ENCODE peak calls at places on chromosomes 1 and 21, in nine cellular contexts. Z, W, X, D, A, G, O, R and P are unnamed samples.

GRCh38 chr1:77533660-77534295 is 148.7 kb downstream of the ZZZ3 start:
- DNase-seq in Z (peak; percentile 62), W (peak; percentile 88), X (peak; percentile 62), D (peak; percentile 57), A (peak; percentile 55), G (no peak), O (peak; percentile 39), R (no peak), P (peak; percentile 54)

GRCh38 chr1:1290238-1290731 is 10.0 kb downstream of the SCNN1D start:
- DNase-seq in Z (peak; percentile 44), W (no peak), X (no peak), D (peak; percentile 53), A (peak; percentile 84), G (no peak), O (peak; percentile 68), R (no peak), P (no peak)

GRCh38 chr1:41013812-41014211 is 7.7 kb downstream of the SLFNL1 start:
- DNase-seq in Z (no peak), W (peak; percentile 74), X (peak; percentile 32), D (no peak), A (no peak), G (no peak), O (no peak), R (no peak), P (no peak)

GRCh38 chr1:13699936-13700520 is at the start of gene PRDM2:
- DNase-seq in Z (peak; percentile 70), W (peak; percentile 40), X (peak; percentile 44), D (peak; percentile 65), A (peak; percentile 78), G (peak; percentile 27), O (peak; percentile 26), R (peak; percentile 77), P (no peak)

GRCh38 chr1:227787513-227788278 is 27.8 kb upstream of the PRSS38 start:
- DNase-seq in Z (peak; percentile 92), W (peak; percentile 81), X (peak; percentile 91), D (peak; percentile 96), A (peak; percentile 97), G (peak; percentile 79), O (peak; percentile 96), R (peak; percentile 98), P (peak; percentile 87)

GRCh38 chr1:212774584-212774983 is 17.0 kb downstream of the NSL1 start:
- DNase-seq in Z (no peak), W (peak; percentile 69), X (no peak), D (no peak), A (no peak), G (no peak), O (no peak), R (no peak), P (no peak)

GRCh38 chr1:154465621-154466020 is 36.4 kb upstream of the TDRD10 start:
- DNase-seq in Z (no peak), W (no peak), X (no peak), D (no peak), A (no peak), G (no peak), O (no peak), R (no peak), P (no peak)

GRCh38 chr21:42471716-42472330 is 24.2 kb downstream of the RSPH1 start:
- DNase-seq in Z (peak; percentile 62), W (no peak), X (no peak), D (no peak), A (no peak), G (no peak), O (no peak), R (no peak), P (no peak)

GRCh38 chr1:18091660-18092446 is 15.7 kb upstream of the IGSF21 start:
- DNase-seq in Z (no peak), W (peak; percentile 36), X (no peak), D (no peak), A (no peak), G (peak; percentile 20), O (no peak), R (no peak), P (no peak)

GRCh38 chr1:9262096-9262495 is 27.5 kb downstream of the H6PD start:
- DNase-seq in Z (no peak), W (no peak), X (no peak), D (no peak), A (no peak), G (no peak), O (no peak), R (no peak), P (no peak)

GRCh38 chr1:186212574-186213224 is 162.4 kb downstream of the TPR start:
- DNase-seq in Z (peak; percentile 81), W (peak; percentile 97), X (peak; percentile 57), D (no peak), A (no peak), G (no peak), O (peak; percentile 28), R (no peak), P (peak; percentile 79)

GRCh38 chr1:32618673-32619221 is 31.6 kb downstream of the ZBTB8OS start:
- DNase-seq in Z (no peak), W (peak; percentile 23), X (no peak), D (no peak), A (no peak), G (no peak), O (no peak), R (no peak), P (no peak)

GRCh38 chr1:52571783-52572182 is 18.9 kb upstream of the TUT4 start:
- DNase-seq in Z (peak; percentile 29), W (peak; percentile 54), X (no peak), D (no peak), A (no peak), G (no peak), O (no peak), R (no peak), P (no peak)

GRCh38 chr21:45102391-45102932 is 28.1 kb downstream of the ADARB1 start:
- DNase-seq in Z (peak; percentile 36), W (peak; percentile 67), X (no peak), D (no peak), A (no peak), G (no peak), O (no peak), R (no peak), P (peak; percentile 28)

GRCh38 chr21:34845521-34846213 is 176.9 kb downstream of the CLIC6 start:
- DNase-seq in Z (peak; percentile 16), W (peak; percentile 88), X (no peak), D (no peak), A (no peak), G (no peak), O (no peak), R (no peak), P (no peak)

GRCh38 chr1:179021873-179022272 is 3.8 kb upstream of the FAM20B start:
- DNase-seq in Z (no peak), W (no peak), X (no peak), D (no peak), A (no peak), G (no peak), O (no peak), R (no peak), P (no peak)

DNA sequence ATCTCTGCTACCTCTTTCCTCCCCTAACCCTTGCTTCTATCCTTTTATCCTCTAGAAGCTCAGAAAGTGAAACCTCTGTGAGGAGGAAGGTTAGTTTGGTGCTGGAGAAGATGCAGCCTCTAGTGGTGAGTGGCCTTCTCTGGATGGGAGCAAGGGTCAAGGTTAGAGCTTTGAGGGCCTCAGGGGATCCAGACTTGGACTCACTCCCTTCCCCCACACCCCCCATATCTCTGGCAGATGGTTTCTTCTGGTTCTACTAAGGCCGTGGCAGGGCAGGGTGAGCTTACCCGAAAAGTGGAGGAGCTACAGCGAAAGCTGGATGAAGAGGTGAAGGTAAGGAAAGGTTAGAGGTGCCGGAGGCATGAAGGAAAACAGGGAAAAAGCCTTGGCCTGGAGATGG is 9.2 kb downstream of the CGN start:
- DNase-seq in Z (no peak), W (no peak), X (no peak), D (no peak), A (no peak), G (no peak), O (no peak), R (no peak), P (no peak)
- TF ChIP-seq CTCF in Z (no peak), W (no peak), X (no peak), D (no peak), A (no peak), G (no peak), O (no peak), R (no peak), P (no peak)

GRCh38 chr1:119449964-119450363 is 35.0 kb downstream of the HSD3B2 start:
- DNase-seq in Z (no peak), W (no peak), X (no peak), D (no peak), A (no peak), G (no peak), O (no peak), R (no peak), P (no peak)
- TF ChIP-seq CTCF in Z (no peak), W (no peak), X (no peak), D (no peak), A (no peak), G (no peak), O (no peak), R (no peak), P (no peak)

DNA sequence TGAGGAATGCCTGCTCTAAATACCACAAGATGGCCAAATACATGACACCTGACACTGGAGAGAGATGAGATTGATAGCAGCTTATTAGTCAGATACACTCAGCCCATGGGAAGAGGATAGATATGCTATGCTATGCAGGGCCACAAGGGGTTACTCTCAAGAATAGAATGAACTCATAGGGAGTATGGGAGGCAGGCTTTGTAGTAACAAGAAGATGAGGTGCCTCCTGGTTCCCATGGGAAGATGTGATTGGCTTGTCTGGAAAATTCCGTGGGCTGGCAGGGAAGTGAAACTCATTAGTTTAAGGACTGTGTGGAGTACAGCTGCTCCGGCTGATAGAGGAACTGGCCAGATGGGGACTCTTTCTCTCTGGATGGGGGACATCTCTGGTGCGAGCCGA is 16.5 kb downstream of the CCDC30 start:
- DNase-seq in Z (no peak), W (peak; percentile 26), X (no peak), D (no peak), A (no peak), G (no peak), O (no peak), R (no peak), P (no peak)
- TF ChIP-seq CTCF in Z (peak; percentile 28), W (peak; percentile 22), X (no peak), D (no peak), A (no peak), G (no peak), O (no peak), R (no peak), P (no peak)

GRCh38 chr1:34885405-34886247 is 26.1 kb upstream of the SMIM12 start:
- DNase-seq in Z (no peak), W (peak; percentile 23), X (peak; percentile 42), D (no peak), A (peak; percentile 71), G (no peak), O (no peak), R (peak; percentile 56), P (no peak)

GRCh38 chr1:34887593-34887992 is 28.0 kb upstream of the SMIM12 start:
- DNase-seq in Z (no peak), W (no peak), X (no peak), D (no peak), A (no peak), G (no peak), O (no peak), R (no peak), P (no peak)

GRCh38 chr1:34884536-34884935 is 25.0 kb upstream of the SMIM12 start:
- DNase-seq in Z (no peak), W (no peak), X (no peak), D (no peak), A (no peak), G (no peak), O (no peak), R (no peak), P (no peak)

GRCh38 chr1:34889705-34890104 is 30.2 kb upstream of the SMIM12 start:
- DNase-seq in Z (no peak), W (no peak), X (no peak), D (no peak), A (no peak), G (no peak), O (no peak), R (no peak), P (no peak)

GRCh38 chr1:34884961-34885360 is 25.4 kb upstream of the SMIM12 start:
- DNase-seq in Z (no peak), W (no peak), X (no peak), D (no peak), A (no peak), G (no peak), O (no peak), R (no peak), P (no peak)
- TF ChIP-seq CTCF in Z (no peak), W (peak; percentile 6), X (no peak), D (no peak), A (no peak), G (no peak), O (no peak), R (no peak), P (no peak)